ENCODE peak calls at places on chromosomes 2 and 18, in five cellular contexts. One of them, this sample, is unnamed.
A peak's percentile ranks its signal among the peaks of the same experiment; 100 is the strongest.

GRCh38 chr2:48278590-48278989 is 251.4 kb upstream of the STON1 start:
- DNase-seq in uterus: no peak
- DNase-seq in astrocyte of the spinal cord: no peak
- DNase-seq in B cell: no peak
- DNase-seq in type B pancreatic cell: no peak
- DNase-seq in this sample: no peak

GRCh38 chr18:46680784-46681695 is 24.0 kb upstream of the LOXHD1 start:
- DNase-seq in uterus: no peak
- DNase-seq in astrocyte of the spinal cord: no peak
- DNase-seq in B cell: no peak
- DNase-seq in type B pancreatic cell: no peak
- DNase-seq in this sample: no peak

GRCh38 chr2:203656522-203657287 is 49.7 kb upstream of the CD28 start:
- DNase-seq in uterus: no peak
- DNase-seq in astrocyte of the spinal cord: no peak
- DNase-seq in B cell: no peak
- DNase-seq in type B pancreatic cell: no peak
- DNase-seq in this sample: no peak

GRCh38 chr18:22282311-22283235 is 113.2 kb downstream of the GATA6 start:
- DNase-seq in uterus: no peak
- DNase-seq in astrocyte of the spinal cord: peak; percentile 96
- DNase-seq in B cell: no peak
- DNase-seq in type B pancreatic cell: no peak
- DNase-seq in this sample: no peak

GRCh38 chr2:176175729-176176074 is 12.8 kb upstream of the HOXD1 start:
- DNase-seq in uterus: peak; percentile 26
- DNase-seq in astrocyte of the spinal cord: no peak
- DNase-seq in B cell: no peak
- DNase-seq in type B pancreatic cell: no peak
- DNase-seq in this sample: no peak

GRCh38 chr2:190129421-190130199 is 67.1 kb upstream of the MSTN start:
- DNase-seq in uterus: no peak
- DNase-seq in astrocyte of the spinal cord: no peak
- DNase-seq in B cell: no peak
- DNase-seq in type B pancreatic cell: no peak
- DNase-seq in this sample: no peak

GRCh38 chr2:62856228-62857040 is 150.9 kb downstream of the EHBP1 start:
- DNase-seq in uterus: no peak
- DNase-seq in astrocyte of the spinal cord: no peak
- DNase-seq in B cell: no peak
- DNase-seq in type B pancreatic cell: no peak
- DNase-seq in this sample: no peak

GRCh38 chr2:183000846-183001245 is 37.4 kb downstream of the NCKAP1 start:
- DNase-seq in uterus: no peak
- DNase-seq in astrocyte of the spinal cord: no peak
- DNase-seq in B cell: no peak
- DNase-seq in type B pancreatic cell: no peak
- DNase-seq in this sample: no peak

GRCh38 chr18:46402396-46402795 is 254.6 kb downstream of the LOXHD1 start:
- DNase-seq in uterus: no peak
- DNase-seq in astrocyte of the spinal cord: peak; percentile 27
- DNase-seq in B cell: no peak
- DNase-seq in type B pancreatic cell: no peak
- DNase-seq in this sample: no peak

GRCh38 chr2:18795881-18796280 is 206.5 kb upstream of the NT5C1B start:
- DNase-seq in uterus: no peak
- DNase-seq in astrocyte of the spinal cord: peak; percentile 52
- DNase-seq in B cell: no peak
- DNase-seq in type B pancreatic cell: no peak
- DNase-seq in this sample: no peak

GRCh38 chr2:217650229-217650628 is 352.6 kb downstream of the TNS1 start:
- DNase-seq in uterus: no peak
- DNase-seq in astrocyte of the spinal cord: no peak
- DNase-seq in B cell: no peak
- DNase-seq in type B pancreatic cell: no peak
- DNase-seq in this sample: no peak
- TF ChIP-seq CTCF in uterus: no peak
- TF ChIP-seq CTCF in astrocyte of the spinal cord: no peak
- TF ChIP-seq CTCF in B cell: no peak
- TF ChIP-seq CTCF in type B pancreatic cell: no peak
- TF ChIP-seq CTCF in this sample: no peak

GRCh38 chr2:207767461-207768167 is 2.1 kb downstream of the FZD5 start:
- DNase-seq in uterus: peak; percentile 29
- DNase-seq in astrocyte of the spinal cord: peak; percentile 20
- DNase-seq in B cell: no peak
- DNase-seq in type B pancreatic cell: no peak
- DNase-seq in this sample: no peak
- TF ChIP-seq CTCF in uterus: peak; percentile 16
- TF ChIP-seq CTCF in astrocyte of the spinal cord: peak; percentile 49
- TF ChIP-seq CTCF in B cell: no peak
- TF ChIP-seq CTCF in type B pancreatic cell: peak; percentile 55
- TF ChIP-seq CTCF in this sample: peak; percentile 55

GRCh38 chr2:178800510-178800909 is 6.7 kb downstream of the TTN start:
- DNase-seq in uterus: no peak
- DNase-seq in astrocyte of the spinal cord: no peak
- DNase-seq in B cell: no peak
- DNase-seq in type B pancreatic cell: no peak
- DNase-seq in this sample: no peak

GRCh38 chr2:178799305-178799704 is 7.9 kb downstream of the TTN start:
- DNase-seq in uterus: no peak
- DNase-seq in astrocyte of the spinal cord: no peak
- DNase-seq in B cell: no peak
- DNase-seq in type B pancreatic cell: no peak
- DNase-seq in this sample: no peak

DNA sequence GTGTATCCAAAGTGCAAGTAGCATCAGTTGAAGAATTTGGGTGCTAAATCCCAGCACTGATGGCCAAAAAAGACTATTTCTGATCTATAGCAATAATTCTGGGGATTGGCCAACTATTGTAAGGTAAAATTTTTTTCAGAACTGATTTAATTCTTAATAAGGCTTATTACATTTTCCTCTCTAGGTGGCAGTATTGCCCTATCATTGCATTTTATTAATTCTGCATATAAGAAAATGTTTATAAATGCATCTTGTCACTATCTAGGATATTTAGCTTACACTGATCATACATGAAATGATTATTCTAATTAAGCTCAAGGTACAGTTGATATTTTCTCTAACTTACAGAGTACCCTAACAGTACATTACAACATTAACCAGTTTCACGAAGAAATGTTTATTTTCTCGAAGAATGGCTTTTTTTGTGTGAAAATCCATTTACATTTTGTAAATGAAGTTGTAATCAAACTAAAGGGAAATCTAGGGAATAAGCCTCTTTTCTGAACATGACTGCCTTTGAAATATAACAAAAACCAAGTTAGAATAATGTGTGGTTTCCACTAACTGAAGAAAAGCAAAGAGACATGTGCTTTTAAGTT is 11.0 kb downstream of the TTN start:
- DNase-seq in uterus: no peak
- DNase-seq in astrocyte of the spinal cord: peak; percentile 74
- DNase-seq in B cell: no peak
- DNase-seq in type B pancreatic cell: no peak
- DNase-seq in this sample: no peak
- TF ChIP-seq CTCF in uterus: peak; percentile 46
- TF ChIP-seq CTCF in astrocyte of the spinal cord: peak; percentile 49
- TF ChIP-seq CTCF in B cell: peak; percentile 80
- TF ChIP-seq CTCF in type B pancreatic cell: peak; percentile 81
- TF ChIP-seq CTCF in this sample: peak; percentile 60

GRCh38 chr2:35454966-35455638 is 900.5 kb upstream of the CRIM1 start:
- DNase-seq in uterus: no peak
- DNase-seq in astrocyte of the spinal cord: peak; percentile 37
- DNase-seq in B cell: no peak
- DNase-seq in type B pancreatic cell: no peak
- DNase-seq in this sample: no peak
- TF ChIP-seq CTCF in uterus: no peak
- TF ChIP-seq CTCF in astrocyte of the spinal cord: peak; percentile 48
- TF ChIP-seq CTCF in B cell: no peak
- TF ChIP-seq CTCF in type B pancreatic cell: peak; percentile 37
- TF ChIP-seq CTCF in this sample: peak; percentile 22

GRCh38 chr2:9574314-9574713 is 18.7 kb upstream of the ADAM17 start:
- DNase-seq in uterus: no peak
- DNase-seq in astrocyte of the spinal cord: no peak
- DNase-seq in B cell: no peak
- DNase-seq in type B pancreatic cell: no peak
- DNase-seq in this sample: no peak
- TF ChIP-seq CTCF in uterus: no peak
- TF ChIP-seq CTCF in astrocyte of the spinal cord: no peak
- TF ChIP-seq CTCF in B cell: no peak
- TF ChIP-seq CTCF in type B pancreatic cell: no peak
- TF ChIP-seq CTCF in this sample: no peak

DNA sequence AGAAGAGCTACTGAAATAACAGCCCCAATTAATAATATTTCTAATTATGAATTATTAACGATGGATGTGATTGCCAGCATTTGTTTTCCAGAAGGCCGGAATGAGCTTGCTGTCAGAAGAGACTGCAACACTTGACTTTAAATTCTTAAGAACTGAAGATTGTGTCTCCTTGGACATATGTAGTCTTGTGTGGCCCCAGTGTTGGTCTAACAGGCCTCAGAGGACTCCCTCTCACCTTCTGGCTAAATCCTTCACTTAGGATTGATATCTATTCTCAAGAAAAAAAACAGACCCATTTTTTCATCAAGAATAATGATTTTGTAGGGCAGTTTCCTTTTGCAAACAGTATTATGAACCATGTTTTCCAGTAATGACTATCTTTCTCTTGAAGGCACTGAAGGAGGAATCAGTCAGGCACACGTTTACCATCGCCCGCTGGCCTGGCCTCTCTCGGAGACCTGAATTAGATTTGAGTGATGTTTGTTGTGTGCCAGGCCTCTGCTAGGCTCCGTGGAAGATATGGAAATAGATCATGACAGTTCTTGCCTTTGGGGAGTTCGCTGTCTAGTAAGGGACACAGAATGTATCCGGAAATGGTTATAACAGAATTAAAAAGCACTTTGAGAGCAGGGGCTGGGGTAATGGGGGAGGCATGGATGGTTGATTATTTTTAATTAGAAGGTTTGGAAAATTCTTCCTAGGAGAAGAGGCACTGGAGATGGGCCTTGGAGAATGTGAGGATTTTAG is 258.0 kb downstream of the MYCN start:
- DNase-seq in uterus: no peak
- DNase-seq in astrocyte of the spinal cord: no peak
- DNase-seq in B cell: no peak
- DNase-seq in type B pancreatic cell: no peak
- DNase-seq in this sample: no peak
- TF ChIP-seq CTCF in uterus: no peak
- TF ChIP-seq CTCF in astrocyte of the spinal cord: no peak
- TF ChIP-seq CTCF in B cell: no peak
- TF ChIP-seq CTCF in type B pancreatic cell: no peak
- TF ChIP-seq CTCF in this sample: no peak

GRCh38 chr2:138723588-138723987 is 56.6 kb downstream of the NXPH2 start:
- DNase-seq in uterus: no peak
- DNase-seq in astrocyte of the spinal cord: no peak
- DNase-seq in B cell: no peak
- DNase-seq in type B pancreatic cell: no peak
- DNase-seq in this sample: no peak
- TF ChIP-seq CTCF in uterus: no peak
- TF ChIP-seq CTCF in astrocyte of the spinal cord: no peak
- TF ChIP-seq CTCF in B cell: no peak
- TF ChIP-seq CTCF in type B pancreatic cell: no peak
- TF ChIP-seq CTCF in this sample: no peak